ENCODE peak calls at places on chromosomes 11 and 22, in four cellular contexts. One of them, this sample, is unnamed.

GRCh38 chr11:33778682-33779081 is 4.4 kb upstream of the FBXO3 start:
- DNase-seq in OCI-LY7: no peak
- DNase-seq in cardiac fibroblast: peak; percentile 85
- DNase-seq in heart left ventricle: no peak
- DNase-seq in this sample: peak; percentile 26

GRCh38 chr11:75428301-75428724 is 4.7 kb downstream of the KLHL35 start:
- DNase-seq in OCI-LY7: peak; percentile 51
- DNase-seq in heart left ventricle: peak; percentile 89
- DNase-seq in cardiac fibroblast: peak; percentile 91
- DNase-seq in this sample: no peak

GRCh38 chr11:114081641-114082414 is 22.3 kb downstream of the ZBTB16 start:
- DNase-seq in OCI-LY7: no peak
- DNase-seq in heart left ventricle: no peak
- DNase-seq in cardiac fibroblast: peak; percentile 89
- DNase-seq in this sample: no peak

GRCh38 chr11:92340839-92341238 is 116.2 kb downstream of the FAT3 start:
- DNase-seq in heart left ventricle: no peak
- DNase-seq in OCI-LY7: peak; percentile 3
- DNase-seq in cardiac fibroblast: peak; percentile 2
- DNase-seq in this sample: no peak

GRCh38 chr11:114290503-114291239 is 5.5 kb upstream of the NNMT start:
- DNase-seq in OCI-LY7: no peak
- DNase-seq in heart left ventricle: no peak
- DNase-seq in cardiac fibroblast: peak; percentile 59
- DNase-seq in this sample: no peak

GRCh38 chr11:128061321-128061871 is 526.0 kb downstream of the ETS1 start:
- DNase-seq in heart left ventricle: no peak
- DNase-seq in OCI-LY7: no peak
- DNase-seq in cardiac fibroblast: peak; percentile 26
- DNase-seq in this sample: no peak

GRCh38 chr11:44985721-44986120 is 35.0 kb upstream of the TP53I11 start:
- DNase-seq in cardiac fibroblast: no peak
- DNase-seq in heart left ventricle: no peak
- DNase-seq in OCI-LY7: no peak
- DNase-seq in this sample: no peak

GRCh38 chr11:45089845-45090499 is 56.5 kb upstream of the PRDM11 start:
- DNase-seq in cardiac fibroblast: peak; percentile 75
- DNase-seq in OCI-LY7: peak; percentile 37
- DNase-seq in heart left ventricle: no peak
- DNase-seq in this sample: no peak

GRCh38 chr11:69074786-69075185 is 26.1 kb downstream of the TPCN2 start:
- DNase-seq in heart left ventricle: no peak
- DNase-seq in cardiac fibroblast: no peak
- DNase-seq in OCI-LY7: no peak
- DNase-seq in this sample: no peak

GRCh38 chr11:78030429-78031325 is 7.6 kb upstream of the KCTD14 start:
- DNase-seq in heart left ventricle: peak; percentile 80
- DNase-seq in cardiac fibroblast: peak; percentile 92
- DNase-seq in OCI-LY7: no peak
- DNase-seq in this sample: no peak

GRCh38 chr11:105227363-105227762 is 87.8 kb upstream of the CARD18 start:
- DNase-seq in heart left ventricle: no peak
- DNase-seq in OCI-LY7: no peak
- DNase-seq in cardiac fibroblast: no peak
- DNase-seq in this sample: no peak

GRCh38 chr22:47793304-47794101 is 1031.1 kb downstream of the TBC1D22A start:
- DNase-seq in OCI-LY7: peak; percentile 71
- DNase-seq in heart left ventricle: no peak
- DNase-seq in cardiac fibroblast: no peak
- DNase-seq in this sample: no peak

GRCh38 chr11:59263225-59263894 is 50.6 kb upstream of the MPEG1 start:
- DNase-seq in cardiac fibroblast: no peak
- DNase-seq in OCI-LY7: peak; percentile 84
- DNase-seq in heart left ventricle: no peak
- DNase-seq in this sample: no peak

GRCh38 chr11:69479591-69480271 is 1.7 kb upstream of the LINC01488 start:
- DNase-seq in cardiac fibroblast: no peak
- DNase-seq in OCI-LY7: no peak
- DNase-seq in heart left ventricle: peak; percentile 69
- DNase-seq in this sample: no peak

GRCh38 chr22:20638143-20638870 is 130.9 kb downstream of the MED15 start:
- DNase-seq in cardiac fibroblast: no peak
- DNase-seq in OCI-LY7: no peak
- DNase-seq in heart left ventricle: no peak
- DNase-seq in this sample: no peak

GRCh38 chr11:45848654-45849081 is 1.4 kb downstream of the CRY2 start:
- DNase-seq in cardiac fibroblast: no peak
- DNase-seq in heart left ventricle: no peak
- DNase-seq in OCI-LY7: no peak
- DNase-seq in this sample: no peak

GRCh38 chr11:61923166-61924015 is 6.0 kb upstream of the RAB3IL1 start:
- DNase-seq in heart left ventricle: peak; percentile 82
- DNase-seq in cardiac fibroblast: peak; percentile 87
- DNase-seq in OCI-LY7: no peak
- DNase-seq in this sample: peak; percentile 69

GRCh38 chr11:75667831-75668507 is 869 bp downstream of the MAP6 start:
- DNase-seq in heart left ventricle: peak; percentile 77
- DNase-seq in OCI-LY7: no peak
- DNase-seq in cardiac fibroblast: peak; percentile 38
- DNase-seq in this sample: no peak

GRCh38 chr22:30290318-30290678 is 993 bp upstream of the CASTOR1 start:
- DNase-seq in heart left ventricle: no peak
- DNase-seq in cardiac fibroblast: no peak
- DNase-seq in OCI-LY7: peak; percentile 38
- DNase-seq in this sample: no peak

GRCh38 chr11:41983458-41983857 is 524.0 kb upstream of the LRRC4C start:
- DNase-seq in heart left ventricle: no peak
- DNase-seq in cardiac fibroblast: no peak
- DNase-seq in OCI-LY7: no peak
- DNase-seq in this sample: no peak

GRCh38 chr11:82995754-82996398 is 75.8 kb downstream of the RAB30 start:
- DNase-seq in OCI-LY7: no peak
- DNase-seq in heart left ventricle: no peak
- DNase-seq in cardiac fibroblast: peak; percentile 60
- DNase-seq in this sample: peak; percentile 45

GRCh38 chr11:104001474-104001873 is 35.0 kb upstream of the DDI1 start:
- DNase-seq in cardiac fibroblast: peak; percentile 59
- DNase-seq in heart left ventricle: no peak
- DNase-seq in OCI-LY7: no peak
- DNase-seq in this sample: no peak

DNA sequence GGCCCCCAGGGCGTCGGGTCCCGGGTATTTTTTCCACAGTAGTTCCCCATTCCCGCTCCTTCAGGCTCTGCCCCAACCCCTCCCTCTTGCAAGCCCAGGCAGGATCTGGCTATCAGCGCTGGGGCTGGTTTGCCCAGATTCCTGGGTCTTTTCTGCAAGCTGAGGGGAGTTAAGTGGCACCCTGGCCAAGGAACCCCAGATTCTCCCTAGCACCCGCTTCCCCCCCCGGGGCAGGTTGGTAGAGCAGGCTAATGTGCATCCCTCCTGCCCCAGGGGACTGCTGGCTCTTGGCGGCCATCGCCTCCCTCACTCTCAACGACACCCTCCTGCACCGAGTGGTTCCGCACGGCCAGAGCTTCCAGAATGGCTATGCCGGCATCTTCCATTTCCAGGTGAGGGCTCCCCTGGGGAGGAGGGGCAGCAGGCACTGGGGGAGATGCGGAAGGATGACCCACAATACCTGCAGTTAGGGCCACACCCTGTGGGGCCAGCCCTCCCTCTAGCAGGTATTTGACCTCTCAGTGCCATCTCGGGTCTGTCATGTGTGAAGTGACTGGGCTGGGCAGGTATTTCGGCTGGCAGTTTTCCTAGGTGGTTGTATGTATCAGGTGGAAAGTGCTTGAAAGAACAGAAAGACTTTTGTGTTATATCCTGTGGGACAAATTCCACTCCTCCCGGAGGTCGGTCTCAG is 1.6 kb downstream of the CAPN1 start:
- DNase-seq in cardiac fibroblast: no peak
- DNase-seq in heart left ventricle: no peak
- DNase-seq in OCI-LY7: no peak
- DNase-seq in this sample: no peak
- H3K4me3 ChIP-seq in cardiac fibroblast: peak overlapping the region; percentile 86
- H3K4me3 ChIP-seq in heart left ventricle: no peak overlapping the region
- H3K4me3 ChIP-seq in OCI-LY7: peak overlapping the region; percentile 91
- H3K4me3 ChIP-seq in this sample: peak overlapping the region; percentile 81

DNA sequence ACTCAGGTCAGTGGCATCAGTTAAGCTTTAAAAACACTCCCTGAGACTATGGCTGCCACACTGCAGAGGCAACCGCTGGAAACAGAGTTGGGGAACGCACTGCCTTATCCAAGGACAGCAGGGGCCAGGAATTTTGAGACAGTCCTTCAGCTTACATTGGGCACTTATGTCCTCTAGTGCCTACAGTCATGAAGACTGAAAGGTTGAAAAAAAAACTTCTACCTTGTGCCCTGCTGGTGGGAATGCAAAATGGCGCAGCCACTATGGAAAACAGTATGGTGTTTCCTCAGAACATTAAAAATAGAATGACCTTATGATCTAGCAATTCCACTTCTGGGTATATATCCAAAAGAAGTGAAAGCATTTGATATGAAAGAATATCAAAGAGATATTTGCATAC is 19.6 kb downstream of the DKK3 start:
- DNase-seq in heart left ventricle: no peak
- DNase-seq in OCI-LY7: no peak
- DNase-seq in cardiac fibroblast: no peak
- DNase-seq in this sample: no peak
- TF ChIP-seq CTCF in heart left ventricle: no peak
- TF ChIP-seq CTCF in OCI-LY7: no peak
- TF ChIP-seq CTCF in cardiac fibroblast: peak; percentile 15
- TF ChIP-seq CTCF in this sample: peak; percentile 27

GRCh38 chr11:6745018-6745417 is 26.8 kb downstream of the OR2AG2 start:
- DNase-seq in OCI-LY7: no peak
- DNase-seq in heart left ventricle: no peak
- DNase-seq in cardiac fibroblast: no peak
- DNase-seq in this sample: no peak
- H3K4me3 ChIP-seq in OCI-LY7: no peak overlapping the region
- H3K4me3 ChIP-seq in heart left ventricle: no peak overlapping the region
- H3K4me3 ChIP-seq in cardiac fibroblast: no peak overlapping the region
- H3K4me3 ChIP-seq in this sample: no peak overlapping the region

GRCh38 chr11:132184079-132184478 is 813.7 kb downstream of the NTM start:
- DNase-seq in OCI-LY7: no peak
- DNase-seq in cardiac fibroblast: no peak
- DNase-seq in heart left ventricle: no peak
- DNase-seq in this sample: no peak

GRCh38 chr11:132186193-132186592 is 815.8 kb downstream of the NTM start:
- DNase-seq in OCI-LY7: no peak
- DNase-seq in cardiac fibroblast: no peak
- DNase-seq in heart left ventricle: no peak
- DNase-seq in this sample: no peak

GRCh38 chr11:132187814-132188213 is 817.4 kb downstream of the NTM start:
- DNase-seq in cardiac fibroblast: peak; percentile 2
- DNase-seq in heart left ventricle: no peak
- DNase-seq in OCI-LY7: no peak
- DNase-seq in this sample: peak; percentile 9

GRCh38 chr11:132186699-132187098 is 816.3 kb downstream of the NTM start:
- DNase-seq in OCI-LY7: no peak
- DNase-seq in cardiac fibroblast: no peak
- DNase-seq in heart left ventricle: no peak
- DNase-seq in this sample: no peak

GRCh38 chr11:132187391-132187790 is 817.0 kb downstream of the NTM start:
- DNase-seq in cardiac fibroblast: no peak
- DNase-seq in heart left ventricle: no peak
- DNase-seq in OCI-LY7: no peak
- DNase-seq in this sample: no peak
- TF ChIP-seq CTCF in cardiac fibroblast: no peak
- TF ChIP-seq CTCF in heart left ventricle: no peak
- TF ChIP-seq CTCF in OCI-LY7: no peak
- TF ChIP-seq CTCF in this sample: no peak